ENCODE peak calls at places on chromosomes 13 and 19, in eight cellular contexts. N, J, U, B, F, C, O and S are unnamed samples.

GRCh38 chr19:46728208-46728607 is 11.3 kb upstream of the PRKD2 start:
- DNase-seq in N (no peak), J (no peak), U (peak; percentile 52), B (no peak), F (no peak), C (no peak), O (no peak), S (no peak)

GRCh38 chr19:18282788-18283141 is 1.3 kb upstream of the JUND start:
- DNase-seq in N (no peak), J (no peak), U (no peak), B (no peak), F (no peak), C (no peak), O (no peak), S (no peak)

GRCh38 chr13:45393941-45394570 is 24.1 kb downstream of the SLC25A30 start:
- DNase-seq in N (no peak), J (peak; percentile 64), U (no peak), B (peak; percentile 48), F (no peak), C (peak; percentile 52), O (peak; percentile 40), S (no peak)

GRCh38 chr13:63512095-63512494 is 2096.4 kb upstream of the PCDH20 start:
- DNase-seq in N (no peak), J (no peak), U (no peak), B (no peak), F (no peak), C (no peak), O (no peak), S (no peak)

GRCh38 chr19:44758596-44758995 is 10.1 kb downstream of the BCL3 start:
- DNase-seq in N (no peak), J (no peak), U (no peak), B (no peak), F (no peak), C (no peak), O (no peak), S (no peak)

GRCh38 chr19:41939861-41940442 is 11.7 kb upstream of the ERFL start:
- DNase-seq in N (no peak), J (no peak), U (no peak), B (peak; percentile 43), F (peak; percentile 49), C (no peak), O (peak; percentile 38), S (no peak)

GRCh38 chr13:98563071-98563470 is 13.8 kb downstream of the STK24 start:
- DNase-seq in N (no peak), J (no peak), U (no peak), B (no peak), F (no peak), C (no peak), O (peak; percentile 49), S (no peak)

GRCh38 chr13:40233731-40234195 is 432.7 kb downstream of the FOXO1 start:
- DNase-seq in N (no peak), J (no peak), U (peak; percentile 76), B (no peak), F (no peak), C (no peak), O (no peak), S (no peak)

GRCh38 chr19:50511069-50511822 is at the start of gene JOSD2:
- DNase-seq in N (peak; percentile 99), J (peak; percentile 99), U (peak; percentile 97), B (peak; percentile 98), F (peak; percentile 90), C (peak; percentile 98), O (peak; percentile 96), S (peak; percentile 99)

GRCh38 chr13:29924951-29925350 is 74.5 kb upstream of the UBL3 start:
- DNase-seq in N (no peak), J (no peak), U (no peak), B (no peak), F (no peak), C (no peak), O (no peak), S (no peak)

GRCh38 chr13:23671367-23671766 is 101.2 kb downstream of the TNFRSF19 start:
- DNase-seq in N (no peak), J (peak; percentile 28), U (no peak), B (no peak), F (no peak), C (no peak), O (no peak), S (no peak)

GRCh38 chr13:40878823-40879222 is 89.4 kb downstream of the SLC25A15 start:
- DNase-seq in N (no peak), J (no peak), U (no peak), B (no peak), F (no peak), C (no peak), O (no peak), S (no peak)

GRCh38 chr13:65841156-65841555 is 1389.0 kb downstream of the PCDH9 start:
- DNase-seq in N (no peak), J (no peak), U (no peak), B (no peak), F (no peak), C (peak; percentile 59), O (no peak), S (no peak)

GRCh38 chr19:51724543-51724942 is 752 bp upstream of the HAS1 start:
- DNase-seq in N (peak; percentile 88), J (no peak), U (no peak), B (no peak), F (no peak), C (no peak), O (no peak), S (no peak)

GRCh38 chr13:46607768-46608553 is 55.0 kb downstream of the LRCH1 start:
- DNase-seq in N (no peak), J (no peak), U (no peak), B (no peak), F (no peak), C (no peak), O (no peak), S (no peak)

GRCh38 chr13:106145997-106146864 is 389.2 kb downstream of the EFNB2 start:
- DNase-seq in N (no peak), J (no peak), U (no peak), B (no peak), F (no peak), C (no peak), O (no peak), S (no peak)

GRCh38 chr19:6272411-6272791 is 7.4 kb downstream of the MLLT1 start:
- DNase-seq in N (no peak), J (peak; percentile 29), U (peak; percentile 35), B (no peak), F (no peak), C (no peak), O (no peak), S (no peak)

GRCh38 chr19:6272913-6273600 is 6.7 kb downstream of the MLLT1 start:
- DNase-seq in N (no peak), J (no peak), U (peak; percentile 23), B (no peak), F (no peak), C (no peak), O (no peak), S (no peak)

GRCh38 chr19:6270822-6271221 is 9.0 kb downstream of the MLLT1 start:
- DNase-seq in N (no peak), J (no peak), U (no peak), B (no peak), F (no peak), C (no peak), O (no peak), S (no peak)

GRCh38 chr19:6271251-6271650 is 8.5 kb downstream of the MLLT1 start:
- DNase-seq in N (no peak), J (no peak), U (peak; percentile 26), B (no peak), F (no peak), C (no peak), O (no peak), S (no peak)

DNA sequence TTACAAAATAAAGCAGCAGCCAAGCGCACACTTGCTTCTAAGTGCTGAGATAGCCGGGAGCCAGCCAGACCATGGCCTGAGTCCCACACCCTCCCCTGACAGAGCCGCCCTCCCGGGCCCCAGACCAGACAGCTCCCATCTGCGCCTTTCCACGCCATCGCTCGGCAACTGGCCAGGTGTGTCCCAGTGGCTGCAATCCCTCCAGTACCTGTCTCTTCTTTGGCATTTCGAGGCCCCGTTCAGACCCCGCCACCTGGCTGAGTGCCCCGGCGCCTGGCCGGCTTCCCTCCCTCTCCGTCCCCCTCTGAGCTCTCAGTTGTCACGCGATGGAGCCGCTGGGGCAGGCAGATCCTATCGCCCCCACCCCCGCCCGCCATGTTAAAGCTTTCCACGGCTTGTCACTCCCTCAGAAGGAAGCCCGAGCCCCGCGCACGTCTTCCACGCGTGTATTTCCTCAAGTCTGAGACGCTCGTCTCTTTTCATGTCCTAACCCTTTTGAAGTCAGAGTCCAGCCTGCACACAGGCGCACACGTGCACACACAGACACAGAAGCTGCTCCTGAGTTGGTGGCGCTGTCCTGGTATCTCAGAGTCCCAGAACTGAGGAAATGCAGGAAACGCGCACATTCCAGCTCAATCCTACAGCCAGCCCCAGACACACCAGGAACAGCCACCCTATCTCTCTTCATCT is 7.9 kb downstream of the MLLT1 start:
- DNase-seq in N (peak; percentile 89), J (peak; percentile 51), U (peak; percentile 94), B (peak; percentile 68), F (no peak), C (no peak), O (no peak), S (no peak)
- TF ChIP-seq CTCF in N (no peak), J (no peak), U (no peak), B (no peak), F (no peak), C (no peak), O (no peak), S (peak; percentile 8)

GRCh38 chr19:6674868-6675305 is 4.9 kb upstream of the TNFSF14 start:
- DNase-seq in N (no peak), J (peak; percentile 43), U (peak; percentile 34), B (peak; percentile 59), F (peak; percentile 6), C (peak; percentile 22), O (peak; percentile 90), S (peak; percentile 12)
- TF ChIP-seq CTCF in N (no peak), J (no peak), U (no peak), B (no peak), F (no peak), C (peak; percentile 4), O (no peak), S (no peak)

DNA sequence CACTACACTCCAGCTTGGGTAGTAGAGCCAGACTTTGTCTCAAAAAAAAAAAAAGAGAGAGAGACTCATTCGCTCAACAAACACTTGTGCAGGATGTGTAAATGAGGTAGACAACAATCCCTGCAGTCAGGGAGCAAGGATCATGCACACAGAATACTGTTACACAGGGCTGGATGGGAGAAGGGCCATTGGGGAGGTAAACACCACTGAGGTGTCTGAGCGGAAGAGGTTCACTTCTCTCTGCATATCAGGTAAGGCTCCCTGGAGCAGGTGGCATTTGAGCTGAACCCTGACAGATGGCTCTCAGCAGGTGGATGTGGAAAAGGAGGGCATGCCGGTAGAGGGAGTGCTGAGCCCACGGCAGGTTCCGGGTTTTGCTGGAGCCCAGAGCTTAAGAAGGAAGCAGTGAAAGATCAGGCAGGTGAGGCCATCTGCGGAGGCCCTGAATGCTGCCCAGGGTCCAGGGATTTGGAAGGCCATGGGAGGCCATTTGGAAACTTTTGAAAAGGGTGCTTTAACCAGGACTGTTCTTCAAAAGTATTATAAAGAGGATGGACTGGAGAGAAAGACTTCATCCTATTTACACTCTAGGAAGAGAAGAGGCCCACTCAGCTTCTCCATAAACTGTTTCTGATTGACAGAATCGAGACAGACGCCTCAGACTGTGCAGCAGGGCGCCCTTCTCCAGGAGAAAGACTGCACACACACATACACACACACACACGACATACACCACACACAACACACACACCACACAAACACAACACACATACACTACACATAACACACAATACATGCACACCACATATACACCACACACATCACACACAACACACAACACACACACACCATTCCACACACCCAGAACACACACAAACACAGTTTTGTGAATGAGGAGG is 199.4 kb downstream of the USP12 start:
- DNase-seq in N (no peak), J (peak; percentile 16), U (no peak), B (peak; percentile 69), F (no peak), C (no peak), O (no peak), S (no peak)
- TF ChIP-seq CTCF in N (no peak), J (peak; percentile 55), U (no peak), B (peak; percentile 33), F (peak; percentile 43), C (peak; percentile 53), O (no peak), S (peak; percentile 29)

GRCh38 chr13:111474136-111475002 is 153.9 kb downstream of the TEX29 start:
- DNase-seq in N (no peak), J (peak; percentile 29), U (no peak), B (no peak), F (peak; percentile 20), C (peak; percentile 20), O (no peak), S (no peak)
- TF ChIP-seq CTCF in N (peak; percentile 19), J (peak; percentile 49), U (peak; percentile 60), B (peak; percentile 30), F (peak; percentile 80), C (peak; percentile 52), O (no peak), S (peak; percentile 37)